ENCODE peak calls at places on chromosomes 1 and 21, in five cellular contexts. T is bronchial epithelial cell; J is CD4-positive, CD25-positive, alpha-beta regulatory T cell; X is GM23248; E is CD8-positive, alpha-beta memory T cell. N is an unnamed sample.

GRCh38 chr1:199490804-199491527 is 536.5 kb upstream of the NR5A2 start:
- DNase-seq in X (peak; percentile 34), E (no peak), J (no peak), T (peak; percentile 87), N (no peak)

GRCh38 chr1:65119951-65120350 is 28.1 kb upstream of the AK4 start:
- DNase-seq in X (peak; percentile 71), T (no peak), E (no peak), J (no peak), N (no peak)

GRCh38 chr21:18387994-18388393 is 15.6 kb downstream of the TMPRSS15 start:
- DNase-seq in E (no peak), X (no peak), T (no peak), J (no peak), N (no peak)

GRCh38 chr1:12556368-12556930 is 61.6 kb downstream of the DHRS3 start:
- DNase-seq in E (no peak), J (no peak), X (peak; percentile 84), T (no peak), N (no peak)

GRCh38 chr1:44077421-44077820 is 41.2 kb upstream of the KLF17 start:
- DNase-seq in E (no peak), T (peak; percentile 5), X (peak; percentile 38), J (no peak), N (no peak)

GRCh38 chr1:150596095-150596892 is 16.9 kb upstream of the MCL1 start:
- DNase-seq in E (no peak), J (no peak), X (peak; percentile 85), T (peak; percentile 54), N (no peak)

GRCh38 chr1:7046314-7046713 is 261.1 kb downstream of the CAMTA1 start:
- DNase-seq in E (no peak), X (peak; percentile 72), T (peak; percentile 50), J (no peak), N (no peak)

GRCh38 chr1:109762821-109763645 is 690 bp downstream of the EPS8L3 start:
- DNase-seq in T (peak; percentile 56), E (no peak), J (no peak), X (peak; percentile 46), N (no peak)

GRCh38 chr1:89322402-89322801 is 41.5 kb upstream of the GBP6 start:
- DNase-seq in X (no peak), E (no peak), T (no peak), J (no peak), N (no peak)

GRCh38 chr1:50350868-50351267 is 72.4 kb downstream of the DMRTA2 start:
- DNase-seq in T (no peak), J (no peak), X (no peak), E (no peak), N (no peak)

GRCh38 chr1:210447456-210448057 is 118.9 kb downstream of the HHAT start:
- DNase-seq in J (no peak), E (no peak), T (no peak), X (no peak), N (no peak)

GRCh38 chr1:88022507-88022906 is 661.6 kb upstream of the PKN2 start:
- DNase-seq in T (no peak), X (no peak), J (no peak), E (no peak), N (no peak)

GRCh38 chr1:85343213-85343611 is 66.8 kb upstream of the BCL10 start:
- DNase-seq in T (no peak), X (peak; percentile 54), J (no peak), E (no peak), N (no peak)

GRCh38 chr1:172897738-172898137 is 153.0 kb downstream of the TNFSF18 start:
- DNase-seq in E (no peak), X (no peak), T (no peak), J (no peak), N (no peak)

GRCh38 chr1:172893146-172893841 is 157.4 kb downstream of the TNFSF18 start:
- DNase-seq in E (no peak), T (no peak), X (no peak), J (no peak), N (peak; percentile 19)

GRCh38 chr1:172894345-172895049 is 156.2 kb downstream of the TNFSF18 start:
- DNase-seq in E (no peak), X (no peak), T (no peak), J (no peak), N (no peak)

GRCh38 chr1:172895050-172895460 is 155.7 kb downstream of the TNFSF18 start:
- DNase-seq in X (no peak), E (no peak), J (no peak), T (no peak), N (no peak)

DNA sequence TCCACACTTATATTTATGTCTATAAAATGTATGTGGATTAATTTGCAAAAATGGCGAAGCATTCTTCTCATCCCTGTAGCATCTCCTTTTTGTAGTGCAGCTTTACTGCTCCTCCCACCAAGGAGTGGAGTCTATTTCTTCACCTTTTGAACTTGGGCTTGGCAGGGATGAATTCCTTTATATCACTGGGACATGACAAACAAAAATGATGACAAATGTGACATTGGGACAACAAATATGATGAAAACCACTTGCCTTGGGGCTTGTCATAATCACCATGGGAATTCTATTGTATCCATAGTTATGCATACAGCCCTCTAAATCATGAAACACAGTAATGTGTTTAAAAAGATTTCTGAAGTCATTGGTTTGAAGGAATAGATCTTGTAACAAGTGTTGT is 155.0 kb downstream of the TNFSF18 start:
- DNase-seq in T (no peak), X (no peak), E (no peak), J (no peak), N (no peak)
- H3K4me3 ChIP-seq in T (no peak overlapping the region), X (no peak overlapping the region), E (no peak overlapping the region), J (peak overlapping the region; percentile 71), N (no peak overlapping the region)

GRCh38 chr1:9626201-9626608 is 25.3 kb upstream of the PIK3CD start:
- DNase-seq in T (peak; percentile 4), X (no peak), E (no peak), J (no peak), N (no peak)
- H3K4me3 ChIP-seq in T (no peak overlapping the region), X (no peak overlapping the region), E (peak overlapping the region; percentile 37), J (peak overlapping the region; percentile 80), N (peak overlapping the region; percentile 45)

DNA sequence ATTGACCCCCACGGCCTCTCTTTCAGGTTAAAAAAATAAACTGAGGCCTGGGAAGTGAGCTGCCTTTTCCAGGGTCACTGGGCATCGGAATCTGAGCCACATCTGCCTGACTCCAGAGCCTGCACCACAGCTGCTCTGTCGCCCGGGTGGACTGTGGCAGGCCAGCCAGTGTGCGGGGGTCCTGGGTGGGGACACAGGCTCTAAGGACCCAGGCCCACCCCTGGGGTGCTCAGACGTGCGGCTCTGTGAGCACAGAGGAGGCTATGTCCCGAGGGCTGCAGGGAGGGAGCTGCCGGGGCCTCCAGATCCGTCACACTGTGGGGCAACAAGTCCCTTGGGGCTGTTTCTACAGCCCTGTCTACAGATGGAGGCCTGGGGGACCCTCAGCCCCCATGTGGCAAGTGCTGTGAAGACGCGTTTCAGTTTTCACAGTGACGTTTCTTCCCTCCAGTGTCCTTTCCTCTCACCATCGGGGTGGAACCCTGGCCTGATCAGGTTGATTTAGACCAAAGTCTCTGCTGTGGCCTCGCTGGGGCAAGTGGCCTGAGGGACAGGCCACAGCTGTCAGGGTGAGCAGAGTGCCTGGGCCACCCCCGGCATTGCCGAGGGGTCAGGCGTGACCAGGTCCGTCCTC is 39.2 kb upstream of the ACTRT2 start:
- DNase-seq in E (no peak), T (no peak), X (no peak), J (no peak), N (no peak)
- H3K4me3 ChIP-seq in E (no peak overlapping the region), T (no peak overlapping the region), X (no peak overlapping the region), J (no peak overlapping the region), N (no peak overlapping the region)

GRCh38 chr1:22089134-22089571 is 36.6 kb downstream of the CDC42 start:
- DNase-seq in J (no peak), E (no peak), X (peak; percentile 16), T (no peak), N (no peak)
- H3K4me3 ChIP-seq in J (peak overlapping the region; percentile 83), E (peak overlapping the region; percentile 30), X (no peak overlapping the region), T (no peak overlapping the region), N (no peak overlapping the region)

GRCh38 chr1:1286313-1287261 is 6.4 kb downstream of the SCNN1D start:
- DNase-seq in X (no peak), J (no peak), E (no peak), T (no peak), N (no peak)
- H3K4me3 ChIP-seq in X (no peak overlapping the region), J (no peak overlapping the region), E (no peak overlapping the region), T (no peak overlapping the region), N (no peak overlapping the region)

GRCh38 chr1:9375912-9376311 is 83.2 kb downstream of the SPSB1 start:
- DNase-seq in T (no peak), E (no peak), X (no peak), J (no peak), N (no peak)
- H3K4me3 ChIP-seq in T (no peak overlapping the region), E (no peak overlapping the region), X (no peak overlapping the region), J (no peak overlapping the region), N (no peak overlapping the region)

DNA sequence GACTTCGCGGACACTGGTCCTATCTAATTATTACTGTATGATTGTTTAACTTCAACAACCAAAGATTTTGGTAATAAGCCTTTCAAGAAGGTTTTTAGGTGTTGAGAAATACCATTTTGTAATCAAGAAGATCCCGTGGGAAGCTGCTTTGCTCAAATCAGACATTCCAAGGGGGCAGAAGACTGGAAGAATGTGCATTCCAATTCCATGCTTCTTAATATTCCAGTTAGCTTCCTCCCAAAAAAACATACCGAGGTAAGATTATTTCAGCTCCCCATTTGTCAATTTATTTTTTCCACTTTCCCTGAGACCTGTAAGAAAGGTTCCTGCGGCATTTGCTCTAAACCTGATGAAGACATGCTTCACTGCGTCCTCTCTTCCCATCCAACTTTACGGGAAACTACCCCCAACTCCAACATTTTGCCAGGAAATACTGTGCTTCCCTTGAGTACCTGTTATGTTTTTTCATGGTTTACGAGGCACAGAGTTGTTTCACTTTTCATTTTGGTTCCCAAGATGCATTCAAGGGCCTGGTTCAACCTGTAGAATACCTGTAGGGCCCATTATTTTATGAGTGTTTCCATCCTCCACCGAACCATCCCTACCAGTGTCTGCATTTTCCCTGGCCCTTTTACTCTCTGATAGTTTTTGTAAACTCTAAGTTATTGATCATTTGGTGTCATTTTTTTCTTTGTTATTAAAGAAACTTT is 4.0 kb downstream of the CNN3 start:
- DNase-seq in J (no peak), E (no peak), T (no peak), X (peak; percentile 76), N (no peak)
- H3K4me3 ChIP-seq in J (no peak overlapping the region), E (no peak overlapping the region), T (peak overlapping the region; percentile 1), X (peak overlapping the region; percentile 95), N (no peak overlapping the region)

N was measured in LNCaP clone FGC.